ENCODE peak calls at places on chromosomes 1 and 21, in four cellular contexts. One of them, this sample, is unnamed.

GRCh38 chr1:27634982-27635362 is at the start of gene FGR:
- DNase-seq in IMR-90: no peak
- DNase-seq in H1: no peak
- DNase-seq in mesendoderm: no peak
- DNase-seq in this sample: no peak

GRCh38 chr21:45405271-45405818 is 380 bp downstream of the COL18A1 start:
- DNase-seq in IMR-90: peak; percentile 34
- DNase-seq in H1: no peak
- DNase-seq in mesendoderm: no peak
- DNase-seq in this sample: no peak

GRCh38 chr1:41917835-41918449 is 780 bp downstream of the HIVEP3 start:
- DNase-seq in IMR-90: peak; percentile 29
- DNase-seq in H1: no peak
- DNase-seq in mesendoderm: peak; percentile 64
- DNase-seq in this sample: peak; percentile 56

GRCh38 chr1:14522331-14523241 is 75.9 kb upstream of the KAZN start:
- DNase-seq in IMR-90: peak; percentile 82
- DNase-seq in H1: no peak
- DNase-seq in mesendoderm: peak; percentile 77
- DNase-seq in this sample: peak; percentile 46

GRCh38 chr1:72845342-72845741 is 563.0 kb upstream of the NEGR1 start:
- DNase-seq in IMR-90: no peak
- DNase-seq in H1: no peak
- DNase-seq in mesendoderm: peak; percentile 76
- DNase-seq in this sample: peak; percentile 67

GRCh38 chr1:53237638-53238037 is 680 bp downstream of the MAGOH start:
- DNase-seq in IMR-90: no peak
- DNase-seq in H1: no peak
- DNase-seq in mesendoderm: peak; percentile 30
- DNase-seq in this sample: no peak

GRCh38 chr21:26800455-26801454 is 44.5 kb downstream of the ADAMTS1 start:
- DNase-seq in IMR-90: peak; percentile 42
- DNase-seq in H1: no peak
- DNase-seq in mesendoderm: no peak
- DNase-seq in this sample: no peak

GRCh38 chr1:224929335-224930237 is at the start of gene DNAH14:
- DNase-seq in IMR-90: peak; percentile 60
- DNase-seq in H1: peak; percentile 49
- DNase-seq in mesendoderm: peak; percentile 92
- DNase-seq in this sample: peak; percentile 88

GRCh38 chr1:195251900-195252299 is 1356.3 kb downstream of the KCNT2 start:
- DNase-seq in IMR-90: no peak
- DNase-seq in H1: no peak
- DNase-seq in mesendoderm: no peak
- DNase-seq in this sample: no peak

GRCh38 chr1:12615916-12616708 is 1.9 kb downstream of the DHRS3 start:
- DNase-seq in IMR-90: peak; percentile 62
- DNase-seq in H1: no peak
- DNase-seq in mesendoderm: peak; percentile 91
- DNase-seq in this sample: peak; percentile 77

GRCh38 chr21:42061195-42061865 is 9.8 kb upstream of the UMODL1 start:
- DNase-seq in IMR-90: no peak
- DNase-seq in H1: no peak
- DNase-seq in mesendoderm: no peak
- DNase-seq in this sample: no peak

GRCh38 chr21:35265170-35265877 is 216.2 kb upstream of the RUNX1 start:
- DNase-seq in IMR-90: peak; percentile 79
- DNase-seq in H1: no peak
- DNase-seq in mesendoderm: no peak
- DNase-seq in this sample: no peak

GRCh38 chr1:48073773-48074172 is 76.6 kb upstream of the TRABD2B start:
- DNase-seq in IMR-90: no peak
- DNase-seq in H1: no peak
- DNase-seq in mesendoderm: peak; percentile 3
- DNase-seq in this sample: no peak

GRCh38 chr21:36297938-36298572 is 21.9 kb upstream of the MORC3 start:
- DNase-seq in IMR-90: peak; percentile 15
- DNase-seq in H1: no peak
- DNase-seq in mesendoderm: no peak
- DNase-seq in this sample: no peak

GRCh38 chr1:9229549-9229948 is 5.0 kb upstream of the H6PD start:
- DNase-seq in IMR-90: no peak
- DNase-seq in H1: no peak
- DNase-seq in mesendoderm: no peak
- DNase-seq in this sample: no peak
- H4K5ac ChIP-seq in IMR-90: no peak overlapping the region
- H4K5ac ChIP-seq in H1: no peak overlapping the region
- H4K5ac ChIP-seq in mesendoderm: no peak overlapping the region
- H4K5ac ChIP-seq in this sample: no peak overlapping the region

GRCh38 chr1:156282143-156282478 is 514 bp downstream of the SMG5 start:
- DNase-seq in IMR-90: no peak
- DNase-seq in H1: no peak
- DNase-seq in mesendoderm: peak; percentile 57
- DNase-seq in this sample: no peak

GRCh38 chr1:156284112-156284511 is at the start of gene TMEM79:
- DNase-seq in IMR-90: no peak
- DNase-seq in H1: no peak
- DNase-seq in mesendoderm: no peak
- DNase-seq in this sample: no peak

GRCh38 chr1:156281281-156282142 is 1.1 kb downstream of the SMG5 start:
- DNase-seq in IMR-90: peak; percentile 55
- DNase-seq in H1: no peak
- DNase-seq in mesendoderm: peak; percentile 22
- DNase-seq in this sample: no peak

GRCh38 chr1:156284762-156285161 is 637 bp downstream of the TMEM79 start:
- DNase-seq in IMR-90: no peak
- DNase-seq in H1: no peak
- DNase-seq in mesendoderm: no peak
- DNase-seq in this sample: no peak

DNA sequence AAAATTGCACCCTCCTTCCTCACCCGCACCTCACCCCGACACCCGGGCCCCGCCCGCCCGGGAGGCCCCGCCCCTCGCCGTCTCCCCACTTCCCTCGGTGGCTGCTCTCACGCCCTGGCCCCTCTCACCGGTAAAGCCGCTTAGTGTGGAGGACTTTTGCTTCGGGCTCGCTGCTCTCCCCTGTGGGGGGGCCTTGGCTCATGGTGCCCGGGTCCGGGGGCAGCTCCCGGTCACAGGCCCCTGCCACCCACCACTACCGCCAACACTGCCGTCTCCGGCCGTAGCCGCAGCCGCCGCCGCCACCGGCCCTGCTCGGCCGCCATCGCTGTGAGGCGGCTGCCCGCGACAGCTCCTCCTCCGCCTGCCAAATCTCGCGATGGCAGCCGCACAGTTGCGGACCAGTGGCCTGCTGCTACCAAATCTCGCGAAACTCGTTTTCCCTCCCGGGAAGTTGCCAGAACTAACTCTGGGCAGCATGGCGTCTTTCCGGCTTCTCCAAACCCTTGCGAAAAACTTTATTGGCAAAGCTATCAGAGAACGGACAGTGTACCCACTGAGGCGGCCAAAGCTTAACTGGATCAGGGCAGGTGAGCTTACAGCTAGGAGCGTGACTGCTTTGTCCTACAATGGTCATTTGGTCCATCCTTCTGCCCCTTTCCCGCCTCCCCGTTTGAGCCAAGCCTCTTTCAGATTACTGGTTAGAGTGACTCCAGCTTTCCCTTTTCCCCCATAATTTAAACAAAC is at the start of gene SMG5:
- DNase-seq in IMR-90: peak; percentile 99
- DNase-seq in H1: peak; percentile 96
- DNase-seq in mesendoderm: peak; percentile 100
- DNase-seq in this sample: peak; percentile 98
- H2BK120ac ChIP-seq in IMR-90: peak within 1 kb of the TSS; percentile 67
- H2BK120ac ChIP-seq in H1: no peak within 1 kb of the TSS
- H2BK120ac ChIP-seq in mesendoderm: no peak within 1 kb of the TSS
- H2BK120ac ChIP-seq in this sample: no peak within 1 kb of the TSS

GRCh38 chr1:230132758-230133157 is 65.7 kb downstream of the GALNT2 start:
- DNase-seq in IMR-90: no peak
- DNase-seq in H1: no peak
- DNase-seq in mesendoderm: no peak
- DNase-seq in this sample: no peak

GRCh38 chr1:230128569-230129269 is 61.7 kb downstream of the GALNT2 start:
- DNase-seq in IMR-90: no peak
- DNase-seq in H1: no peak
- DNase-seq in mesendoderm: no peak
- DNase-seq in this sample: no peak

GRCh38 chr1:230131457-230131856 is 64.4 kb downstream of the GALNT2 start:
- DNase-seq in IMR-90: no peak
- DNase-seq in H1: no peak
- DNase-seq in mesendoderm: no peak
- DNase-seq in this sample: no peak

GRCh38 chr1:230129341-230129740 is 62.3 kb downstream of the GALNT2 start:
- DNase-seq in IMR-90: no peak
- DNase-seq in H1: no peak
- DNase-seq in mesendoderm: no peak
- DNase-seq in this sample: no peak

GRCh38 chr1:230130172-230130944 is 63.3 kb downstream of the GALNT2 start:
- DNase-seq in IMR-90: no peak
- DNase-seq in H1: no peak
- DNase-seq in mesendoderm: no peak
- DNase-seq in this sample: no peak
- H4K5ac ChIP-seq in IMR-90: no peak overlapping the region
- H4K5ac ChIP-seq in H1: no peak overlapping the region
- H4K5ac ChIP-seq in mesendoderm: no peak overlapping the region
- H4K5ac ChIP-seq in this sample: no peak overlapping the region

GRCh38 chr1:24392604-24392946 is 21.0 kb downstream of the STPG1 start:
- DNase-seq in IMR-90: no peak
- DNase-seq in H1: no peak
- DNase-seq in mesendoderm: no peak
- DNase-seq in this sample: no peak
- H2BK120ac ChIP-seq in IMR-90: peak overlapping the region; percentile 59
- H2BK120ac ChIP-seq in H1: no peak overlapping the region
- H2BK120ac ChIP-seq in mesendoderm: no peak overlapping the region
- H2BK120ac ChIP-seq in this sample: no peak overlapping the region

GRCh38 chr1:34371829-34372532 is 195.3 kb downstream of the C1orf94 start:
- DNase-seq in IMR-90: no peak
- DNase-seq in H1: no peak
- DNase-seq in mesendoderm: peak; percentile 5
- DNase-seq in this sample: no peak
- H4K5ac ChIP-seq in IMR-90: no peak overlapping the region
- H4K5ac ChIP-seq in H1: no peak overlapping the region
- H4K5ac ChIP-seq in mesendoderm: no peak overlapping the region
- H4K5ac ChIP-seq in this sample: no peak overlapping the region

GRCh38 chr1:179848233-179848632 is 29.4 kb downstream of the TOR1AIP2 start:
- DNase-seq in IMR-90: no peak
- DNase-seq in H1: no peak
- DNase-seq in mesendoderm: no peak
- DNase-seq in this sample: no peak

GRCh38 chr1:179856286-179856685 is 21.3 kb downstream of the TOR1AIP2 start:
- DNase-seq in IMR-90: no peak
- DNase-seq in H1: no peak
- DNase-seq in mesendoderm: no peak
- DNase-seq in this sample: no peak

GRCh38 chr1:179853102-179853501 is 24.5 kb downstream of the TOR1AIP2 start:
- DNase-seq in IMR-90: no peak
- DNase-seq in H1: no peak
- DNase-seq in mesendoderm: no peak
- DNase-seq in this sample: no peak
- H2BK120ac ChIP-seq in IMR-90: no peak overlapping the region
- H2BK120ac ChIP-seq in H1: no peak overlapping the region
- H2BK120ac ChIP-seq in mesendoderm: no peak overlapping the region
- H2BK120ac ChIP-seq in this sample: no peak overlapping the region

DNA sequence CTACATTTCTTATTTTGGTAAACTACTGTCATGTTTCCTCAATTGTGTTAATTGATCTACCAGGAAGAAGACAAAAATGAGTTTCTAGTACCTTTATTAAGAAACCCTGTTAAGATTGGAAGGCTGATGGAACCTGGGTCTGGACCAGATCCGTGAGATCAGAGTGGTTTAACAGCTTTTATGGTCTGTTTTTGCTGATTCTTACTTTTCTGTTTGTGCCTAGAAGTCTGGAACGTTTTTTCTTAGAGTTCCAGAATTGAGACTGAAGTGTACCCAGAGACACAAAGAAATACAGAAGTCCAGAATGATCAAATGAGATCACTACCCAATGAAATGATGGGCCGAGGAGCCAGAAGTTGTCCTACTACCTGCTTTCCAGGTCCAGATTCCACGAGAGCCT is 22.5 kb upstream of the CDC42 start:
- DNase-seq in IMR-90: no peak
- DNase-seq in H1: no peak
- DNase-seq in mesendoderm: no peak
- DNase-seq in this sample: no peak
- H4K5ac ChIP-seq in IMR-90: no peak overlapping the region
- H4K5ac ChIP-seq in H1: no peak overlapping the region
- H4K5ac ChIP-seq in mesendoderm: no peak overlapping the region
- H4K5ac ChIP-seq in this sample: no peak overlapping the region

This sample was measured in H9.